ENCODE peak calls at places on chromosomes 12 and 14, in four cellular contexts. One of them, this sample, is unnamed. For H3K4me1, the result is how much of the 10 kb centered on the place peaks cover.

GRCh38 chr12:103771466-103771865 is 69.6 kb downstream of the NT5DC3 start:
- DNase-seq in body of pancreas: peak
- DNase-seq in prostate gland: no peak
- DNase-seq in heart right ventricle: peak
- DNase-seq in this sample: no peak

GRCh38 chr12:39798429-39798828 is 178.8 kb upstream of the ABCD2 start:
- DNase-seq in body of pancreas: no peak
- DNase-seq in prostate gland: no peak
- DNase-seq in heart right ventricle: no peak
- DNase-seq in this sample: no peak

GRCh38 chr12:92503977-92504966 is 198.5 kb upstream of the PLEKHG7 start:
- DNase-seq in body of pancreas: peak
- DNase-seq in prostate gland: no peak
- DNase-seq in heart right ventricle: no peak
- DNase-seq in this sample: peak

GRCh38 chr14:35532783-35533356 is 1.1 kb upstream of the INSM2 start:
- DNase-seq in body of pancreas: no peak
- DNase-seq in prostate gland: no peak
- DNase-seq in heart right ventricle: no peak
- DNase-seq in this sample: no peak

GRCh38 chr14:69763761-69764510 is 3.0 kb upstream of the SRSF5 start:
- DNase-seq in body of pancreas: no peak
- DNase-seq in prostate gland: no peak
- DNase-seq in heart right ventricle: no peak
- DNase-seq in this sample: no peak

GRCh38 chr12:50536831-50537537 is 32.2 kb downstream of the DIP2B start:
- DNase-seq in body of pancreas: no peak
- DNase-seq in prostate gland: no peak
- DNase-seq in heart right ventricle: no peak
- DNase-seq in this sample: no peak

GRCh38 chr12:57756406-57757341 is 1.8 kb downstream of the MARCHF9 start:
- DNase-seq in body of pancreas: peak
- DNase-seq in prostate gland: no peak
- DNase-seq in heart right ventricle: no peak
- DNase-seq in this sample: no peak

GRCh38 chr14:50082784-50083466 is 33.4 kb downstream of the VCPKMT start:
- DNase-seq in body of pancreas: no peak
- DNase-seq in prostate gland: no peak
- DNase-seq in heart right ventricle: no peak
- DNase-seq in this sample: no peak

GRCh38 chr14:104887623-104888488 is 22.8 kb downstream of the CEP170B start:
- DNase-seq in body of pancreas: peak
- DNase-seq in prostate gland: no peak
- DNase-seq in heart right ventricle: peak
- DNase-seq in this sample: no peak

GRCh38 chr12:98820005-98820404 is 174.9 kb downstream of the APAF1 start:
- DNase-seq in body of pancreas: no peak
- DNase-seq in prostate gland: no peak
- DNase-seq in heart right ventricle: no peak
- DNase-seq in this sample: no peak

GRCh38 chr14:23068792-23069412 is 11.6 kb upstream of the CDH24 start:
- DNase-seq in body of pancreas: peak
- DNase-seq in prostate gland: peak
- DNase-seq in heart right ventricle: peak
- DNase-seq in this sample: peak

GRCh38 chr14:93520053-93520607 is 89.4 kb downstream of the UNC79 start:
- DNase-seq in body of pancreas: no peak
- DNase-seq in prostate gland: no peak
- DNase-seq in heart right ventricle: no peak
- DNase-seq in this sample: no peak

GRCh38 chr12:68613209-68613904 is 2.7 kb downstream of the RAP1B start:
- DNase-seq in body of pancreas: no peak
- DNase-seq in prostate gland: no peak
- DNase-seq in heart right ventricle: no peak
- DNase-seq in this sample: no peak

GRCh38 chr14:24267516-24267915 is 3.9 kb downstream of the RABGGTA start:
- DNase-seq in body of pancreas: no peak
- DNase-seq in prostate gland: no peak
- DNase-seq in heart right ventricle: no peak
- DNase-seq in this sample: no peak

GRCh38 chr12:93982847-93983315 is 165.5 kb upstream of the PLXNC1 start:
- DNase-seq in body of pancreas: no peak
- DNase-seq in prostate gland: no peak
- DNase-seq in heart right ventricle: no peak
- DNase-seq in this sample: no peak

GRCh38 chr12:77943466-77943865 is 112.8 kb downstream of the NAV3 start:
- DNase-seq in body of pancreas: no peak
- DNase-seq in prostate gland: peak
- DNase-seq in heart right ventricle: no peak
- DNase-seq in this sample: no peak

GRCh38 chr12:3003593-3003992 is 44.4 kb downstream of the TEAD4 start:
- DNase-seq in body of pancreas: peak
- DNase-seq in prostate gland: no peak
- DNase-seq in heart right ventricle: no peak
- DNase-seq in this sample: no peak

GRCh38 chr12:26874501-26875296 is 41.7 kb upstream of the ITPR2 start:
- DNase-seq in body of pancreas: no peak
- DNase-seq in prostate gland: no peak
- DNase-seq in heart right ventricle: no peak
- DNase-seq in this sample: no peak

GRCh38 chr12:57395121-57395520 is 35.7 kb downstream of the R3HDM2 start:
- DNase-seq in body of pancreas: no peak
- DNase-seq in prostate gland: no peak
- DNase-seq in heart right ventricle: no peak
- DNase-seq in this sample: no peak

GRCh38 chr12:109714141-109714912 is 702 bp downstream of the FAM222A start:
- DNase-seq in body of pancreas: peak
- DNase-seq in prostate gland: peak
- DNase-seq in heart right ventricle: peak
- DNase-seq in this sample: no peak

GRCh38 chr12:8709124-8709830 is 11.5 kb downstream of the RIMKLB start:
- DNase-seq in body of pancreas: no peak
- DNase-seq in prostate gland: no peak
- DNase-seq in heart right ventricle: peak
- DNase-seq in this sample: no peak

GRCh38 chr12:26935636-26936378 is 2.0 kb downstream of the INTS13 start:
- DNase-seq in body of pancreas: peak
- DNase-seq in prostate gland: no peak
- DNase-seq in heart right ventricle: no peak
- DNase-seq in this sample: no peak

GRCh38 chr14:22509036-22509709 is 79.9 kb downstream of the DAD1 start:
- DNase-seq in body of pancreas: no peak
- DNase-seq in prostate gland: no peak
- DNase-seq in heart right ventricle: no peak
- DNase-seq in this sample: no peak

GRCh38 chr12:115849262-115849943 is 428.1 kb downstream of the MED13L start:
- DNase-seq in body of pancreas: no peak
- DNase-seq in prostate gland: no peak
- DNase-seq in heart right ventricle: no peak
- DNase-seq in this sample: no peak

GRCh38 chr14:100239200-100239839 is 376 bp downstream of the YY1 start:
- DNase-seq in body of pancreas: no peak
- DNase-seq in prostate gland: no peak
- DNase-seq in heart right ventricle: peak
- DNase-seq in this sample: no peak

GRCh38 chr14:52906141-52906601 is 44.7 kb downstream of the FERMT2 start:
- DNase-seq in body of pancreas: no peak
- DNase-seq in prostate gland: no peak
- DNase-seq in heart right ventricle: no peak
- DNase-seq in this sample: no peak

GRCh38 chr12:16076553-16076952 is 165.4 kb downstream of the DERA start:
- DNase-seq in body of pancreas: no peak
- DNase-seq in prostate gland: no peak
- DNase-seq in heart right ventricle: no peak
- DNase-seq in this sample: no peak

GRCh38 chr14:101560534-101561113 is 671 bp upstream of the DIO3 start:
- DNase-seq in body of pancreas: no peak
- DNase-seq in prostate gland: no peak
- DNase-seq in heart right ventricle: no peak
- DNase-seq in this sample: no peak
- H3K4me3 ChIP-seq in body of pancreas: no peak
- H3K4me3 ChIP-seq in prostate gland: peak
- H3K4me3 ChIP-seq in heart right ventricle: no peak
- H3K4me3 ChIP-seq in this sample: no peak

DNA sequence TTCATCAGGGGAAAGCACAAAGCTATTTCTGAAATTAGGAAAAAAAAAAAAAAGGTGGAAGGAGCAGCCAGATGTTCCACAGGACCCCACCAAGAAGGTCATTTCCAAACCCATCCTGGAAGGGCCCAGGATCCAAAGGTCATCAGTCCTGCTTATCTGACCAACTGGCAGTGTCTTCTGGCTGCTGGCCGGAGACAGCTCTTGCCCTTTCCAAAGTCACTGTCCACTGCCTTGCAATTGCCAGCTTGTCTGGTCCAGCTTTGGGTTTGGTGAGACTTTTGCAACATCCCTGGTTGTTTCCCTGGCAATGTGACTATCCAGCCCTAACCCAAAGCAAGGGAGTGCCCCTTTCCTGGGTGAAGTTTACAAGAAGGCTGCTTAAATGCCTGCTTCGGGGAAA is 18.9 kb upstream of the HSPB8 start:
- DNase-seq in body of pancreas: no peak
- DNase-seq in prostate gland: no peak
- DNase-seq in heart right ventricle: no peak
- DNase-seq in this sample: no peak
- H3K4me1 ChIP-seq in body of pancreas: under half
- H3K4me1 ChIP-seq in prostate gland: under half
- H3K4me1 ChIP-seq in heart right ventricle: under half
- H3K4me1 ChIP-seq in this sample: under half

GRCh38 chr12:131959641-131960589 is 10.2 kb downstream of the EP400 start:
- DNase-seq in body of pancreas: no peak
- DNase-seq in prostate gland: no peak
- DNase-seq in heart right ventricle: no peak
- DNase-seq in this sample: peak

GRCh38 chr12:131959137-131959536 is 9.4 kb downstream of the EP400 start:
- DNase-seq in body of pancreas: no peak
- DNase-seq in prostate gland: no peak
- DNase-seq in heart right ventricle: no peak
- DNase-seq in this sample: peak

GRCh38 chr12:131962069-131962468 is 12.3 kb downstream of the EP400 start:
- DNase-seq in body of pancreas: no peak
- DNase-seq in prostate gland: no peak
- DNase-seq in heart right ventricle: no peak
- DNase-seq in this sample: no peak

GRCh38 chr12:131965073-131965472 is 15.3 kb downstream of the EP400 start:
- DNase-seq in body of pancreas: no peak
- DNase-seq in prostate gland: no peak
- DNase-seq in heart right ventricle: no peak
- DNase-seq in this sample: no peak

DNA sequence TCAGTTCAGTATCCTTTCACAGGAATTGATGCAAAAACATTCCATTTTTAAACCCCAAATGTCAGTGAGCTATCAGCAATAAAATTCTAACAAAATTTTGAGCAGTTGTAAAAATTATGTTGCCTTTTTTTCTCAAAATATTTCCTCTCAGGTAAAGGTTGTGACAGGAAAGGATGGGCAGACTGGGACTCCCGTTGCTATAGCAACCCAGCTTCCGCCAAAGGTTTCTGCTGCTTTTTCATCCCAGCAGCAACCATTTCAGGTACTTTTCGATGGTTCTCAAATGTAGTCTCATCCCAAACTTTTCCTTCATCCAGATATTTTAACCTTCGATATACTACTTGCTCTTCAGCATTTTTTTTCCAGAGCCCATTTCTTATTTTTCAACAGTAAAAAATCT is 13.6 kb downstream of the EP400 start:
- DNase-seq in body of pancreas: no peak
- DNase-seq in prostate gland: no peak
- DNase-seq in heart right ventricle: no peak
- DNase-seq in this sample: no peak
- TF ChIP-seq CTCF in body of pancreas: no peak
- TF ChIP-seq CTCF in prostate gland: no peak
- TF ChIP-seq CTCF in heart right ventricle: no peak
- TF ChIP-seq CTCF in this sample: no peak

GRCh38 chr14:71466942-71467341 is 465.3 kb upstream of the RGS6 start:
- DNase-seq in body of pancreas: no peak
- DNase-seq in prostate gland: no peak
- DNase-seq in heart right ventricle: no peak
- DNase-seq in this sample: no peak

GRCh38 chr14:71465316-71465715 is 466.9 kb upstream of the RGS6 start:
- DNase-seq in body of pancreas: no peak
- DNase-seq in prostate gland: no peak
- DNase-seq in heart right ventricle: no peak
- DNase-seq in this sample: no peak

GRCh38 chr14:71468701-71469100 is 463.5 kb upstream of the RGS6 start:
- DNase-seq in body of pancreas: no peak
- DNase-seq in prostate gland: no peak
- DNase-seq in heart right ventricle: no peak
- DNase-seq in this sample: no peak

GRCh38 chr14:71466251-71466650 is 466.0 kb upstream of the RGS6 start:
- DNase-seq in body of pancreas: no peak
- DNase-seq in prostate gland: no peak
- DNase-seq in heart right ventricle: no peak
- DNase-seq in this sample: no peak

DNA sequence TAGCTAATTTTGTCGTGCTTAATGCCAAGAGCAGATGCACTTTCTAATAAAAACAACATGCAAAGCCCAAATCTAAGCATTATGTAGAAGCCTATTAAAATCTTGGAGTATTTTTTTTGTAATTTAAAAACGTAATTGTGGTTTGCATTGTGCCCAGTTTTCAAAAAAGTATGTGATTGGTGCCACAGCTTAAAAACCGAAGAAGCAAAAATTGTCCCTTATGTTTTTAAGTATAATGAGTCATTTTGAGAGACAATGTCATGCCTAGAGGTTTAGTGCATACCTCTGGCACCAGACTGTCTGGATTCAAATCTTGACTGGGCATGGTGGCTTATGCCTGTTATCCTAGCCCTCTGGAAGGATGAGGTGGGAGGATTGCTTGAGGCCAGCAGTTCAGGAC is 464.8 kb upstream of the RGS6 start:
- DNase-seq in body of pancreas: no peak
- DNase-seq in prostate gland: no peak
- DNase-seq in heart right ventricle: no peak
- DNase-seq in this sample: no peak
- H3K4me3 ChIP-seq in body of pancreas: no peak
- H3K4me3 ChIP-seq in prostate gland: no peak
- H3K4me3 ChIP-seq in heart right ventricle: no peak
- H3K4me3 ChIP-seq in this sample: no peak

GRCh38 chr12:1216560-1216959 is 225.5 kb downstream of the ERC1 start:
- DNase-seq in body of pancreas: no peak
- DNase-seq in prostate gland: no peak
- DNase-seq in heart right ventricle: no peak
- DNase-seq in this sample: no peak
- H3K4me1 ChIP-seq in body of pancreas: under half
- H3K4me1 ChIP-seq in prostate gland: under half
- H3K4me1 ChIP-seq in heart right ventricle: under half
- H3K4me1 ChIP-seq in this sample: under half

GRCh38 chr12:81757731-81758325 is 1.3 kb downstream of the PPFIA2 start:
- DNase-seq in body of pancreas: no peak
- DNase-seq in prostate gland: no peak
- DNase-seq in heart right ventricle: no peak
- DNase-seq in this sample: no peak

GRCh38 chr12:81759215-81759991 is at the start of gene PPFIA2:
- DNase-seq in body of pancreas: peak
- DNase-seq in prostate gland: no peak
- DNase-seq in heart right ventricle: peak
- DNase-seq in this sample: no peak

GRCh38 chr12:81758421-81759214 is 532 bp downstream of the PPFIA2 start:
- DNase-seq in body of pancreas: peak
- DNase-seq in prostate gland: no peak
- DNase-seq in heart right ventricle: peak
- DNase-seq in this sample: no peak
- TF ChIP-seq CTCF in body of pancreas: no peak
- TF ChIP-seq CTCF in prostate gland: no peak
- TF ChIP-seq CTCF in heart right ventricle: no peak
- TF ChIP-seq CTCF in this sample: no peak

GRCh38 chr12:58920956-58921861 is 905 bp upstream of the LRIG3 start:
- DNase-seq in body of pancreas: no peak
- DNase-seq in prostate gland: no peak
- DNase-seq in heart right ventricle: no peak
- DNase-seq in this sample: no peak
- H3K4me3 ChIP-seq in body of pancreas: peak
- H3K4me3 ChIP-seq in prostate gland: peak
- H3K4me3 ChIP-seq in heart right ventricle: peak
- H3K4me3 ChIP-seq in this sample: peak